ENCODE peak calls at places on chromosomes 11 and 22, in five cellular contexts. One of them, this sample, is unnamed.

GRCh38 chr11:109697140-109697843 is 275.3 kb downstream of the C11orf87 start:
- DNase-seq in substantia nigra: no peak
- DNase-seq in Calu3: no peak
- DNase-seq in GM12891: peak; percentile 5
- DNase-seq in midbrain: no peak
- DNase-seq in this sample: peak; percentile 8

GRCh38 chr11:45141171-45141570 is 5.3 kb upstream of the PRDM11 start:
- DNase-seq in substantia nigra: no peak
- DNase-seq in midbrain: no peak
- DNase-seq in GM12891: no peak
- DNase-seq in Calu3: no peak
- DNase-seq in this sample: no peak

GRCh38 chr11:36108812-36109498 is 165.1 kb downstream of the LDLRAD3 start:
- DNase-seq in GM12891: no peak
- DNase-seq in Calu3: no peak
- DNase-seq in midbrain: no peak
- DNase-seq in substantia nigra: no peak
- DNase-seq in this sample: no peak

GRCh38 chr11:107840120-107840479 is 18.5 kb downstream of the SLC35F2 start:
- DNase-seq in GM12891: no peak
- DNase-seq in substantia nigra: peak; percentile 29
- DNase-seq in Calu3: peak; percentile 10
- DNase-seq in midbrain: no peak
- DNase-seq in this sample: no peak

GRCh38 chr11:1786466-1786865 is 22.7 kb upstream of the CTSD start:
- DNase-seq in Calu3: no peak
- DNase-seq in GM12891: no peak
- DNase-seq in midbrain: no peak
- DNase-seq in substantia nigra: no peak
- DNase-seq in this sample: no peak

GRCh38 chr22:47180796-47181195 is 418.3 kb downstream of the TBC1D22A start:
- DNase-seq in substantia nigra: no peak
- DNase-seq in Calu3: no peak
- DNase-seq in GM12891: no peak
- DNase-seq in midbrain: no peak
- DNase-seq in this sample: peak; percentile 46

GRCh38 chr22:30596199-30596598 is 4.5 kb upstream of the PES1 start:
- DNase-seq in substantia nigra: no peak
- DNase-seq in midbrain: no peak
- DNase-seq in Calu3: no peak
- DNase-seq in GM12891: no peak
- DNase-seq in this sample: no peak

GRCh38 chr11:126655807-126656128 is 300.3 kb downstream of the ST3GAL4 start:
- DNase-seq in midbrain: no peak
- DNase-seq in substantia nigra: no peak
- DNase-seq in Calu3: no peak
- DNase-seq in GM12891: no peak
- DNase-seq in this sample: peak; percentile 40

GRCh38 chr11:134412508-134413333 is 679 bp upstream of the B3GAT1 start:
- DNase-seq in GM12891: no peak
- DNase-seq in substantia nigra: peak; percentile 94
- DNase-seq in midbrain: peak; percentile 94
- DNase-seq in Calu3: peak; percentile 28
- DNase-seq in this sample: peak; percentile 91

GRCh38 chr22:30266445-30267381 is at the start of gene OSM:
- DNase-seq in midbrain: peak; percentile 35
- DNase-seq in GM12891: no peak
- DNase-seq in Calu3: no peak
- DNase-seq in substantia nigra: peak; percentile 50
- DNase-seq in this sample: peak; percentile 53

GRCh38 chr11:57131080-57131790 is 50.5 kb upstream of the LRRC55 start:
- DNase-seq in GM12891: no peak
- DNase-seq in Calu3: peak; percentile 59
- DNase-seq in midbrain: peak; percentile 22
- DNase-seq in substantia nigra: no peak
- DNase-seq in this sample: peak; percentile 9

GRCh38 chr22:43006016-43006505 is 8.9 kb downstream of the PACSIN2 start:
- DNase-seq in substantia nigra: no peak
- DNase-seq in GM12891: no peak
- DNase-seq in midbrain: no peak
- DNase-seq in Calu3: no peak
- DNase-seq in this sample: no peak

GRCh38 chr11:23236846-23237550 is 376.7 kb upstream of the CCDC179 start:
- DNase-seq in midbrain: no peak
- DNase-seq in substantia nigra: no peak
- DNase-seq in GM12891: no peak
- DNase-seq in Calu3: no peak
- DNase-seq in this sample: no peak

GRCh38 chr11:59582006-59582405 is 33.6 kb downstream of the OSBP start:
- DNase-seq in midbrain: no peak
- DNase-seq in substantia nigra: no peak
- DNase-seq in Calu3: no peak
- DNase-seq in GM12891: no peak
- DNase-seq in this sample: no peak

GRCh38 chr11:38498721-38499120 is 1900.7 kb upstream of the RAG2 start:
- DNase-seq in Calu3: no peak
- DNase-seq in GM12891: no peak
- DNase-seq in substantia nigra: no peak
- DNase-seq in midbrain: no peak
- DNase-seq in this sample: no peak

GRCh38 chr11:107387666-107388065 is 70.0 kb downstream of the CWF19L2 start:
- DNase-seq in Calu3: no peak
- DNase-seq in substantia nigra: no peak
- DNase-seq in GM12891: no peak
- DNase-seq in midbrain: no peak
- DNase-seq in this sample: no peak

GRCh38 chr11:17827006-17827405 is 92.4 kb downstream of the KCNC1 start:
- DNase-seq in substantia nigra: no peak
- DNase-seq in GM12891: no peak
- DNase-seq in Calu3: no peak
- DNase-seq in midbrain: no peak
- DNase-seq in this sample: no peak

GRCh38 chr22:23548501-23549197 is 31.4 kb downstream of the IGLL1 start:
- DNase-seq in GM12891: no peak
- DNase-seq in midbrain: no peak
- DNase-seq in substantia nigra: no peak
- DNase-seq in Calu3: no peak
- DNase-seq in this sample: no peak

GRCh38 chr22:19878461-19879247 is 24.0 kb upstream of the GNB1L start:
- DNase-seq in midbrain: no peak
- DNase-seq in GM12891: peak; percentile 5
- DNase-seq in substantia nigra: no peak
- DNase-seq in Calu3: no peak
- DNase-seq in this sample: no peak

GRCh38 chr22:49569286-49570031 is 258.2 kb downstream of the BRD1 start:
- DNase-seq in substantia nigra: no peak
- DNase-seq in GM12891: no peak
- DNase-seq in Calu3: no peak
- DNase-seq in midbrain: no peak
- DNase-seq in this sample: no peak

GRCh38 chr22:36461665-36462474 is 19.6 kb downstream of the TXN2 start:
- DNase-seq in midbrain: no peak
- DNase-seq in substantia nigra: no peak
- DNase-seq in GM12891: no peak
- DNase-seq in Calu3: peak; percentile 81
- DNase-seq in this sample: no peak

GRCh38 chr11:117273550-117274289 is 17.4 kb upstream of the BACE1-AS start:
- DNase-seq in substantia nigra: no peak
- DNase-seq in midbrain: no peak
- DNase-seq in GM12891: no peak
- DNase-seq in Calu3: no peak
- DNase-seq in this sample: no peak

GRCh38 chr22:46636221-46637002 is 16.2 kb downstream of the GRAMD4 start:
- DNase-seq in substantia nigra: no peak
- DNase-seq in midbrain: no peak
- DNase-seq in Calu3: no peak
- DNase-seq in GM12891: no peak
- DNase-seq in this sample: no peak

GRCh38 chr22:20744456-20744855 is 29.5 kb upstream of the SERPIND1 start:
- DNase-seq in Calu3: no peak
- DNase-seq in GM12891: no peak
- DNase-seq in substantia nigra: no peak
- DNase-seq in midbrain: no peak
- DNase-seq in this sample: no peak

GRCh38 chr11:116454020-116454645 is 318.7 kb downstream of the BUD13 start:
- DNase-seq in midbrain: peak; percentile 44
- DNase-seq in Calu3: peak; percentile 56
- DNase-seq in GM12891: peak; percentile 27
- DNase-seq in substantia nigra: peak; percentile 10
- DNase-seq in this sample: peak; percentile 31

GRCh38 chr11:122486793-122487495 is 168.6 kb upstream of the UBASH3B start:
- DNase-seq in Calu3: no peak
- DNase-seq in substantia nigra: no peak
- DNase-seq in GM12891: no peak
- DNase-seq in midbrain: no peak
- DNase-seq in this sample: no peak

GRCh38 chr11:9263840-9264380 is 1.2 kb downstream of the DENND5A start:
- DNase-seq in GM12891: peak; percentile 66
- DNase-seq in midbrain: no peak
- DNase-seq in Calu3: no peak
- DNase-seq in substantia nigra: no peak
- DNase-seq in this sample: peak; percentile 65

GRCh38 chr11:13238879-13239514 is 38.6 kb upstream of the BMAL1 start:
- DNase-seq in GM12891: peak; percentile 12
- DNase-seq in midbrain: peak; percentile 2
- DNase-seq in substantia nigra: peak; percentile 5
- DNase-seq in Calu3: peak; percentile 68
- DNase-seq in this sample: peak; percentile 29

GRCh38 chr11:6864436-6864835 is 1.6 kb downstream of the OR10A2 start:
- DNase-seq in midbrain: no peak
- DNase-seq in Calu3: no peak
- DNase-seq in substantia nigra: no peak
- DNase-seq in GM12891: no peak
- DNase-seq in this sample: no peak

GRCh38 chr11:105489431-105489830 is 120.4 kb upstream of the GRIA4 start:
- DNase-seq in Calu3: no peak
- DNase-seq in GM12891: no peak
- DNase-seq in substantia nigra: peak; percentile 12
- DNase-seq in midbrain: peak; percentile 39
- DNase-seq in this sample: peak; percentile 71

GRCh38 chr22:23110922-23111527 is 30.8 kb downstream of the RSPH14 start:
- DNase-seq in Calu3: no peak
- DNase-seq in GM12891: no peak
- DNase-seq in substantia nigra: no peak
- DNase-seq in midbrain: no peak
- DNase-seq in this sample: no peak

GRCh38 chr22:37741312-37741795 is 44.5 kb downstream of the TRIOBP start:
- DNase-seq in GM12891: no peak
- DNase-seq in midbrain: no peak
- DNase-seq in substantia nigra: peak; percentile 21
- DNase-seq in Calu3: no peak
- DNase-seq in this sample: peak; percentile 41

GRCh38 chr11:2122222-2122906 is 16.8 kb downstream of the IGF2 start:
- DNase-seq in GM12891: no peak
- DNase-seq in Calu3: no peak
- DNase-seq in substantia nigra: no peak
- DNase-seq in midbrain: no peak
- DNase-seq in this sample: no peak

GRCh38 chr22:47091921-47092700 is 329.7 kb downstream of the TBC1D22A start:
- DNase-seq in substantia nigra: no peak
- DNase-seq in GM12891: no peak
- DNase-seq in midbrain: no peak
- DNase-seq in Calu3: no peak
- DNase-seq in this sample: no peak

GRCh38 chr22:20919718-20920117 is 2.5 kb downstream of the CRKL start:
- DNase-seq in GM12891: no peak
- DNase-seq in midbrain: no peak
- DNase-seq in substantia nigra: no peak
- DNase-seq in Calu3: no peak
- DNase-seq in this sample: no peak